ENCODE peak calls at places on chromosomes 3 and 15, in seven cellular contexts. Z, M, W, B, T, Y and O are unnamed samples.

GRCh38 chr3:100603449-100603848 is 6.0 kb upstream of the ADGRG7 start:
- DNase-seq in Z (peak), M (peak), W (peak), B (peak), T (peak), Y (no peak), O (no peak)

GRCh38 chr15:78174398-78174797 is 25.2 kb downstream of the IDH3A start:
- DNase-seq in Z (no peak), M (peak), W (no peak), B (no peak), T (no peak), Y (no peak), O (no peak)

GRCh38 chr3:45154641-45155147 is 8.5 kb upstream of the CDCP1 start:
- DNase-seq in Z (no peak), M (no peak), W (peak), B (no peak), T (no peak), Y (no peak), O (no peak)

GRCh38 chr3:194585880-194586281 is 47.3 kb downstream of the TMEM44 start:
- DNase-seq in Z (peak), M (no peak), W (no peak), B (no peak), T (no peak), Y (no peak), O (no peak)

GRCh38 chr3:20645340-20645739 is 459.3 kb upstream of the SGO1 start:
- DNase-seq in Z (peak), M (no peak), W (no peak), B (no peak), T (no peak), Y (no peak), O (no peak)

GRCh38 chr3:42492508-42493080 is 9.8 kb upstream of the VIPR1 start:
- DNase-seq in Z (no peak), M (peak), W (no peak), B (no peak), T (no peak), Y (no peak), O (no peak)

GRCh38 chr3:21345577-21345976 is 405.4 kb downstream of the ZNF385D start:
- DNase-seq in Z (no peak), M (no peak), W (no peak), B (no peak), T (no peak), Y (no peak), O (no peak)

GRCh38 chr3:23442598-23443383 is 239.7 kb downstream of the UBE2E2 start:
- DNase-seq in Z (no peak), M (peak), W (no peak), B (peak), T (no peak), Y (no peak), O (no peak)

GRCh38 chr3:128489860-128490649 is 2.9 kb downstream of the GATA2 start:
- DNase-seq in Z (peak), M (no peak), W (no peak), B (peak), T (no peak), Y (no peak), O (no peak)

GRCh38 chr3:142857056-142857455 is 31.8 kb downstream of the PCOLCE2 start:
- DNase-seq in Z (peak), M (peak), W (peak), B (peak), T (peak), Y (no peak), O (no peak)

GRCh38 chr3:127847236-127847720 is 25.0 kb upstream of the MGLL start:
- DNase-seq in Z (no peak), M (no peak), W (no peak), B (no peak), T (no peak), Y (no peak), O (no peak)

GRCh38 chr3:170740726-170741591 is 129.0 kb downstream of the RPL22L1 start:
- DNase-seq in Z (no peak), M (no peak), W (peak), B (no peak), T (no peak), Y (no peak), O (peak)

GRCh38 chr3:183430325-183430957 is 2.0 kb upstream of the MCF2L2 start:
- DNase-seq in Z (no peak), M (no peak), W (no peak), B (no peak), T (no peak), Y (no peak), O (no peak)

GRCh38 chr15:73346735-73347312 is 21.9 kb downstream of the HCN4 start:
- DNase-seq in Z (peak), M (peak), W (peak), B (peak), T (peak), Y (no peak), O (no peak)

GRCh38 chr3:30510596-30510995 is 95.8 kb upstream of the TGFBR2 start:
- DNase-seq in Z (no peak), M (no peak), W (no peak), B (no peak), T (no peak), Y (no peak), O (no peak)

GRCh38 chr15:62549345-62549970 is 384.4 kb upstream of the C2CD4B start:
- DNase-seq in Z (peak), M (peak), W (peak), B (peak), T (peak), Y (no peak), O (peak)

GRCh38 chr3:111928613-111929012 is 50.2 kb upstream of the ABHD10 start:
- DNase-seq in Z (no peak), M (no peak), W (no peak), B (no peak), T (no peak), Y (no peak), O (no peak)

GRCh38 chr15:64010719-64011118 is 35.6 kb downstream of the DAPK2 start:
- DNase-seq in Z (peak), M (peak), W (peak), B (no peak), T (peak), Y (peak), O (no peak)

GRCh38 chr3:123186695-123187094 is 15.0 kb upstream of the SEC22A start:
- DNase-seq in Z (no peak), M (no peak), W (no peak), B (no peak), T (no peak), Y (no peak), O (no peak)

GRCh38 chr15:63539517-63539916 is 35.1 kb downstream of the USP3 start:
- DNase-seq in Z (peak), M (peak), W (no peak), B (no peak), T (no peak), Y (no peak), O (no peak)

GRCh38 chr3:54853573-54854404 is 74.1 kb downstream of the LRTM1 start:
- DNase-seq in Z (peak), M (peak), W (peak), B (peak), T (no peak), Y (no peak), O (no peak)

GRCh38 chr15:85758655-85758978 is 36.1 kb downstream of the KLHL25 start:
- DNase-seq in Z (no peak), M (no peak), W (no peak), B (no peak), T (no peak), Y (no peak), O (no peak)

GRCh38 chr3:78801923-78802587 is 965.7 kb downstream of the ROBO1 start:
- DNase-seq in Z (no peak), M (no peak), W (no peak), B (no peak), T (no peak), Y (peak), O (no peak)

GRCh38 chr3:78794431-78794830 is 973.4 kb downstream of the ROBO1 start:
- DNase-seq in Z (no peak), M (no peak), W (no peak), B (no peak), T (no peak), Y (no peak), O (no peak)

GRCh38 chr3:78799681-78800080 is 968.1 kb downstream of the ROBO1 start:
- DNase-seq in Z (no peak), M (no peak), W (no peak), B (no peak), T (no peak), Y (no peak), O (no peak)

GRCh38 chr3:78802588-78802930 is 965.2 kb downstream of the ROBO1 start:
- DNase-seq in Z (no peak), M (no peak), W (no peak), B (no peak), T (no peak), Y (no peak), O (no peak)

GRCh38 chr3:78798266-78798832 is 969.4 kb downstream of the ROBO1 start:
- DNase-seq in Z (no peak), M (no peak), W (no peak), B (no peak), T (no peak), Y (no peak), O (no peak)
- TF ChIP-seq REST in Z (no peak), M (no peak), W (no peak), B (no peak), T (no peak), Y (no peak), O (no peak)

GRCh38 chr3:106619-107018 is 89.9 kb upstream of the CHL1 start:
- DNase-seq in Z (no peak), M (no peak), W (no peak), B (no peak), T (no peak), Y (no peak), O (no peak)
- TF ChIP-seq REST in Z (no peak), M (no peak), W (no peak), B (no peak), T (no peak), Y (no peak), O (no peak)

GRCh38 chr3:48410205-48411040 is 19.5 kb downstream of the PLXNB1 start:
- DNase-seq in Z (no peak), M (no peak), W (no peak), B (no peak), T (no peak), Y (no peak), O (no peak)
- TF ChIP-seq REST in Z (no peak), M (no peak), W (no peak), B (no peak), T (no peak), Y (no peak), O (no peak)

DNA sequence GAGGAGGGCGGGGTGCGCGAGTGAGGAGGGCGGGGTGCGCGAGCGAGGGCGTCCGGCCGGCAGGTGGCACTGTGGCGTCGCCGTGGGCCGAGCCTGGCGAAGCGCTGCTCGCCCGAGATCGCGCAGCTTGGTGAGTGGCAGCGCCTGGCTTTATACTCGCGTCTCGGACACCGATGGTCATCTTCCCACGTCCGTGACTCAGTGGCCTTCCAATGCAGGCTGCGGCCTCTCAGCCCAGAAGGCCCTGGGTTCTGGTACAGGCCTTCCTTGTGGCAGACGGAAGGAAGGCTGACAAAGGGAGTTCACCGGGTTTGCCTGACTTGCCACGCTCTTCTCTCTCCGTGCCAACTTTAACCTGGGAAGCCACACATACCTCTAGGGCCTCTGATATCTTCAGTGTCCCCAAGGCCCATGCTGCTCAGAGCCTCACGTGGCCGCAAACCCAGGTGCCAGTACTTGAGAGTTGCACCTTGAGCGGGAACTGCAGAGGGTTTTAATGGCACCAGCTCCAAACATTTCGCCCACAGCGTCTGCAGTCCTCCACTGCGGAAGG is 195.3 kb upstream of the LYSMD4 start:
- DNase-seq in Z (peak), M (peak), W (peak), B (peak), T (peak), Y (peak), O (no peak)
- TF ChIP-seq REST in Z (no peak), M (no peak), W (no peak), B (no peak), T (no peak), Y (no peak), O (no peak)

GRCh38 chr3:48826451-48826850 is 21.2 kb downstream of the PRKAR2A start:
- DNase-seq in Z (peak), M (no peak), W (no peak), B (no peak), T (no peak), Y (no peak), O (no peak)

GRCh38 chr3:48819234-48820221 is 28.1 kb downstream of the PRKAR2A start:
- DNase-seq in Z (no peak), M (no peak), W (no peak), B (no peak), T (no peak), Y (no peak), O (no peak)

GRCh38 chr3:48820626-48821324 is 26.9 kb downstream of the PRKAR2A start:
- DNase-seq in Z (no peak), M (no peak), W (no peak), B (no peak), T (no peak), Y (no peak), O (no peak)
- TF ChIP-seq REST in Z (no peak), M (no peak), W (no peak), B (no peak), T (no peak), Y (no peak), O (no peak)

GRCh38 chr3:58628823-58629562 is 37.6 kb downstream of the FAM3D start:
- DNase-seq in Z (no peak), M (no peak), W (no peak), B (no peak), T (no peak), Y (no peak), O (no peak)

GRCh38 chr3:58630081-58630709 is 36.4 kb downstream of the FAM3D start:
- DNase-seq in Z (peak), M (peak), W (peak), B (peak), T (peak), Y (no peak), O (peak)

GRCh38 chr3:58627941-58628340 is 38.6 kb downstream of the FAM3D start:
- DNase-seq in Z (no peak), M (no peak), W (no peak), B (no peak), T (no peak), Y (no peak), O (no peak)

GRCh38 chr3:58630710-58631092 is 35.9 kb downstream of the FAM3D start:
- DNase-seq in Z (no peak), M (no peak), W (no peak), B (no peak), T (no peak), Y (no peak), O (no peak)

GRCh38 chr3:58629629-58630028 is 36.9 kb downstream of the FAM3D start:
- DNase-seq in Z (no peak), M (no peak), W (no peak), B (no peak), T (no peak), Y (no peak), O (no peak)
- TF ChIP-seq REST in Z (no peak), M (no peak), W (no peak), B (no peak), T (no peak), Y (no peak), O (no peak)

DNA sequence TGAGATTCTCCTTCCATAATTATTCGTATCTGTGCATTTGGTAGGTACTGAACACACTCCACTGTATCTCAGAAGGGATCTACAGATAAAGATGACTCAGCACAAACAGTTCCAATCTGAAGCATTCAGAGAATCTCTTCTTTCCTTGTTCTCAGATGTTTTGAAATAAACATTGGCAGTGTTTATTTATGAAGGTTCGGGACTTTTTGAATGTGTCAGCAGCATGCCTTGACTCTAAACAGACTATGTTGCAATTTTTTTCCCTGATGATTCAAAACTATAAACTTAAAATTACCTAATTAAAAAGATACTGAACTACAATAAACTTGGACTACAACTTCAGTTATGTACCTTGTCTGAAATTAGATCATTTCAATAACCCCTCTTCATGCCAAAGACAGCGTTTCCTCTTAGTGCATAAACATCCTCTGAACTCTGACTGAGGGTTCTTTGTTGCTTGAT is 612.9 kb upstream of the TBL1XR1 start:
- DNase-seq in Z (no peak), M (no peak), W (peak), B (no peak), T (no peak), Y (no peak), O (no peak)
- TF ChIP-seq REST in Z (no peak), M (no peak), W (no peak), B (no peak), T (no peak), Y (no peak), O (no peak)